ENCODE peak calls at places on chromosome 3, in seven cellular contexts. A, U, B, M, I, D and Z are unnamed samples.

GRCh38 chr3:177597325-177598109 is 400.2 kb upstream of the TBL1XR1 start:
- DNase-seq in A (no peak), U (no peak), B (peak), M (peak), I (peak), D (no peak), Z (peak)

GRCh38 chr3:160128086-160128485 is 97.1 kb upstream of the C3orf80 start:
- DNase-seq in A (no peak), U (no peak), B (no peak), M (peak), I (peak), D (no peak), Z (no peak)

GRCh38 chr3:34011171-34012101 is 213.0 kb downstream of the PDCD6IP start:
- DNase-seq in A (no peak), U (no peak), B (no peak), M (peak), I (no peak), D (no peak), Z (no peak)

GRCh38 chr3:7238565-7239295 is 377.8 kb downstream of the GRM7 start:
- DNase-seq in A (no peak), U (no peak), B (no peak), M (no peak), I (no peak), D (no peak), Z (no peak)

GRCh38 chr3:9501226-9501625 is 52.4 kb downstream of the LHFPL4 start:
- DNase-seq in A (no peak), U (no peak), B (no peak), M (no peak), I (no peak), D (no peak), Z (no peak)

GRCh38 chr3:179016979-179017670 is 54.5 kb downstream of the ZMAT3 start:
- DNase-seq in A (no peak), U (no peak), B (no peak), M (no peak), I (no peak), D (no peak), Z (no peak)

GRCh38 chr3:57031622-57032541 is 28.6 kb upstream of the SPATA12 start:
- DNase-seq in A (no peak), U (no peak), B (no peak), M (no peak), I (no peak), D (no peak), Z (no peak)

GRCh38 chr3:14514323-14514720 is 25.8 kb downstream of the GRIP2 start:
- DNase-seq in A (no peak), U (no peak), B (no peak), M (no peak), I (no peak), D (no peak), Z (no peak)

GRCh38 chr3:129947916-129948315 is 26.6 kb upstream of the TRH start:
- DNase-seq in A (no peak), U (no peak), B (no peak), M (no peak), I (no peak), D (no peak), Z (no peak)

GRCh38 chr3:13072239-13073041 is 789 bp downstream of the IQSEC1 start:
- DNase-seq in A (no peak), U (no peak), B (peak), M (no peak), I (no peak), D (no peak), Z (no peak)

GRCh38 chr3:145144361-145144760 is 1016.6 kb downstream of the PLOD2 start:
- DNase-seq in A (no peak), U (no peak), B (no peak), M (no peak), I (no peak), D (no peak), Z (no peak)

GRCh38 chr3:16148213-16148612 is 26.3 kb upstream of the GALNT15 start:
- DNase-seq in A (no peak), U (no peak), B (no peak), M (no peak), I (no peak), D (no peak), Z (no peak)

GRCh38 chr3:143172313-143173054 is 52.9 kb downstream of the CHST2 start:
- DNase-seq in A (no peak), U (no peak), B (no peak), M (no peak), I (no peak), D (no peak), Z (no peak)

GRCh38 chr3:179027326-179027900 is 44.2 kb downstream of the ZMAT3 start:
- DNase-seq in A (no peak), U (no peak), B (no peak), M (peak), I (no peak), D (peak), Z (no peak)

GRCh38 chr3:4670352-4670751 is 177.2 kb downstream of the ITPR1 start:
- DNase-seq in A (no peak), U (no peak), B (no peak), M (no peak), I (peak), D (no peak), Z (no peak)

GRCh38 chr3:55490194-55490913 is 3.2 kb upstream of the WNT5A start:
- DNase-seq in A (no peak), U (no peak), B (no peak), M (peak), I (no peak), D (no peak), Z (no peak)

GRCh38 chr3:47781326-47781684 is 388 bp downstream of the SMARCC1 start:
- DNase-seq in A (peak), U (peak), B (peak), M (peak), I (peak), D (peak), Z (peak)

GRCh38 chr3:81726132-81726531 is 35.3 kb downstream of the GBE1 start:
- DNase-seq in A (no peak), U (no peak), B (no peak), M (peak), I (peak), D (no peak), Z (no peak)

GRCh38 chr3:108845709-108846293 is 23.2 kb downstream of the TRAT1 start:
- DNase-seq in A (no peak), U (no peak), B (no peak), M (no peak), I (no peak), D (no peak), Z (no peak)